ENCODE peak calls at places on chromosomes 12 and 14, in nine cellular contexts. X is AG08395; E is stimulated activated CD4-positive, alpha-beta T cell treated with anti-CD3 and anti-CD28 coated beads, Interleukin-12 subunit alpha, Interleukin-12 subunit beta, amount 100 ng/mL, for 4 hours; B is glomerular endothelial cell; F is esophagus muscularis mucosa; P is GM23248; U is stimulated activated CD8-positive, alpha-beta memory T cell treated with anti-CD3 and anti-CD28 coated beads, Interleukin-12 subunit alpha, Interleukin-12 subunit beta, amount 100 ng/mL, for 4 hours; A is psoas muscle; Z is GM12865. Y is an unnamed sample.

GRCh38 chr12:116697305-116698130 is 40.4 kb downstream of the SPRING1 start:
- DNase-seq in X (peak), E (no peak), B (no peak), F (no peak), P (peak), U (no peak), A (no peak), Z (peak), Y (no peak)

GRCh38 chr12:6039894-6040601 is 84.4 kb downstream of the VWF start:
- DNase-seq in X (peak), E (peak), B (no peak), F (no peak), P (peak), U (no peak), A (no peak), Z (peak), Y (no peak)

GRCh38 chr14:100417466-100417865 is 94.3 kb downstream of the SLC25A47 start:
- DNase-seq in X (peak), E (no peak), B (no peak), F (no peak), P (peak), U (no peak), A (peak), Z (no peak), Y (no peak)

GRCh38 chr14:92462568-92462967 is 51.0 kb upstream of the RIN3 start:
- DNase-seq in X (no peak), E (no peak), B (no peak), F (no peak), P (no peak), U (no peak), A (no peak), Z (no peak), Y (no peak)

GRCh38 chr12:85005615-85006014 is 30.5 kb downstream of the TSPAN19 start:
- DNase-seq in X (no peak), E (no peak), B (no peak), F (no peak), P (no peak), U (no peak), A (no peak), Z (no peak), Y (no peak)

GRCh38 chr14:92511472-92512247 is 1.9 kb upstream of the RIN3 start:
- DNase-seq in X (peak), E (no peak), B (peak), F (no peak), P (peak), U (no peak), A (no peak), Z (no peak), Y (no peak)

GRCh38 chr14:52124791-52125661 is 56.2 kb upstream of the NID2 start:
- DNase-seq in X (peak), E (no peak), B (peak), F (no peak), P (peak), U (no peak), A (no peak), Z (no peak), Y (no peak)

GRCh38 chr14:39185256-39186049 is 10.4 kb downstream of the PNN start:
- DNase-seq in X (no peak), E (no peak), B (no peak), F (no peak), P (no peak), U (no peak), A (no peak), Z (no peak), Y (no peak)

GRCh38 chr12:104877107-104877705 is 80.9 kb downstream of the SLC41A2 start:
- DNase-seq in X (peak), E (peak), B (peak), F (no peak), P (peak), U (no peak), A (no peak), Z (peak), Y (no peak)

GRCh38 chr14:22462923-22463322 is 126.1 kb downstream of the DAD1 start:
- DNase-seq in X (no peak), E (no peak), B (no peak), F (no peak), P (no peak), U (no peak), A (no peak), Z (no peak), Y (no peak)

GRCh38 chr12:80316141-80316700 is 127.8 kb upstream of the PTPRQ start:
- DNase-seq in X (no peak), E (no peak), B (no peak), F (no peak), P (no peak), U (no peak), A (no peak), Z (no peak), Y (no peak)

GRCh38 chr14:61335876-61336275 is 14.5 kb downstream of the PRKCH start:
- DNase-seq in X (no peak), E (no peak), B (no peak), F (no peak), P (no peak), U (no peak), A (no peak), Z (no peak), Y (no peak)

GRCh38 chr14:96297000-96297399 is 41.0 kb downstream of the BDKRB1 start:
- DNase-seq in X (no peak), E (no peak), B (no peak), F (no peak), P (peak), U (no peak), A (no peak), Z (no peak), Y (no peak)

GRCh38 chr12:28699029-28699428 is 450.0 kb upstream of the FAR2 start:
- DNase-seq in X (no peak), E (no peak), B (no peak), F (no peak), P (no peak), U (no peak), A (no peak), Z (no peak), Y (no peak)

GRCh38 chr14:56115471-56115870 is 2.7 kb upstream of the PELI2 start:
- DNase-seq in X (no peak), E (no peak), B (no peak), F (no peak), P (no peak), U (no peak), A (no peak), Z (no peak), Y (no peak)

GRCh38 chr12:21451529-21451928 is 14.1 kb downstream of the PYROXD1 start:
- DNase-seq in X (peak), E (no peak), B (no peak), F (no peak), P (peak), U (no peak), A (no peak), Z (no peak), Y (no peak)